ENCODE peak calls at places on chromosomes 2 and 18, in ten cellular contexts. C, P, K, M, E, G, A, N, X and Z are unnamed samples.

GRCh38 chr2:1020206-1020605 is 69.6 kb downstream of the SNTG2 start:
- DNase-seq in C (no peak), P (no peak), K (no peak), M (no peak), E (no peak), G (no peak), A (no peak), N (no peak), X (no peak), Z (no peak)

GRCh38 chr18:62372156-62372555 is 47.0 kb downstream of the TNFRSF11A start:
- DNase-seq in C (no peak), P (no peak), K (no peak), M (no peak), E (no peak), G (no peak), A (peak; percentile 37), N (no peak), X (no peak), Z (no peak)

GRCh38 chr2:39990335-39990734 is 211.3 kb upstream of the THUMPD2 start:
- DNase-seq in C (peak; percentile 82), P (peak; percentile 6), K (no peak), M (no peak), E (no peak), G (no peak), A (no peak), N (peak; percentile 24), X (no peak), Z (no peak)

GRCh38 chr2:85760371-85760770 is 6.6 kb downstream of the ATOH8 start:
- DNase-seq in C (peak; percentile 70), P (peak; percentile 74), K (no peak), M (no peak), E (no peak), G (no peak), A (no peak), N (peak; percentile 78), X (no peak), Z (no peak)

GRCh38 chr2:3406501-3406900 is 27.0 kb downstream of the TRAPPC12 start:
- DNase-seq in C (no peak), P (no peak), K (no peak), M (no peak), E (no peak), G (peak; percentile 68), A (no peak), N (no peak), X (peak; percentile 55), Z (no peak)

GRCh38 chr2:201320701-201321100 is 36.4 kb downstream of the FLACC1 start:
- DNase-seq in C (no peak), P (no peak), K (no peak), M (no peak), E (no peak), G (no peak), A (no peak), N (no peak), X (no peak), Z (no peak)

GRCh38 chr2:218396688-218397501 is 2.8 kb upstream of the CTDSP1 start:
- DNase-seq in C (peak; percentile 67), P (peak; percentile 67), K (peak; percentile 75), M (no peak), E (peak; percentile 92), G (peak; percentile 95), A (no peak), N (peak; percentile 79), X (peak; percentile 84), Z (peak; percentile 71)

GRCh38 chr2:219916261-219916660 is 288.8 kb downstream of the SLC4A3 start:
- DNase-seq in C (no peak), P (no peak), K (no peak), M (no peak), E (no peak), G (no peak), A (no peak), N (no peak), X (no peak), Z (no peak)

GRCh38 chr2:168699834-168700417 is 102.5 kb upstream of the NOSTRIN start:
- DNase-seq in C (peak; percentile 87), P (peak; percentile 94), K (peak; percentile 99), M (no peak), E (no peak), G (peak; percentile 94), A (peak; percentile 32), N (peak; percentile 76), X (peak; percentile 85), Z (no peak)

GRCh38 chr2:213089438-213089837 is 62.0 kb downstream of the IKZF2 start:
- DNase-seq in C (peak; percentile 22), P (peak; percentile 15), K (no peak), M (no peak), E (no peak), G (no peak), A (no peak), N (peak; percentile 66), X (no peak), Z (no peak)

GRCh38 chr2:219001577-219002394 is 8.6 kb upstream of the CRYBA2 start:
- DNase-seq in C (no peak), P (no peak), K (no peak), M (peak; percentile 60), E (no peak), G (no peak), A (no peak), N (no peak), X (no peak), Z (no peak)

GRCh38 chr2:159194241-159194640 is 92.3 kb downstream of the WDSUB1 start:
- DNase-seq in C (no peak), P (no peak), K (no peak), M (no peak), E (no peak), G (no peak), A (no peak), N (no peak), X (no peak), Z (no peak)

GRCh38 chr2:108594132-108594981 is 60.1 kb downstream of the LIMS1 start:
- DNase-seq in C (peak; percentile 93), P (peak; percentile 79), K (no peak), M (no peak), E (no peak), G (no peak), A (peak; percentile 92), N (peak; percentile 90), X (no peak), Z (no peak)

GRCh38 chr2:128498589-128498988 is 179.9 kb upstream of the HS6ST1 start:
- DNase-seq in C (no peak), P (no peak), K (no peak), M (no peak), E (peak; percentile 32), G (no peak), A (no peak), N (no peak), X (no peak), Z (no peak)

GRCh38 chr2:25938345-25938744 is 44.0 kb downstream of the KIF3C start:
- DNase-seq in C (no peak), P (no peak), K (no peak), M (no peak), E (no peak), G (no peak), A (no peak), N (no peak), X (peak; percentile 61), Z (no peak)

GRCh38 chr2:172969609-172970008 is 106.0 kb upstream of the MAP3K20 start:
- DNase-seq in C (peak; percentile 29), P (no peak), K (no peak), M (no peak), E (no peak), G (no peak), A (no peak), N (no peak), X (no peak), Z (no peak)

GRCh38 chr2:63790491-63790890 is 51.2 kb upstream of the UGP2 start:
- DNase-seq in C (peak; percentile 37), P (peak; percentile 21), K (no peak), M (no peak), E (no peak), G (no peak), A (no peak), N (no peak), X (no peak), Z (no peak)

GRCh38 chr2:151525872-151526271 is 116.2 kb downstream of the RIF1 start:
- DNase-seq in C (no peak), P (peak; percentile 1), K (no peak), M (peak; percentile 41), E (no peak), G (no peak), A (no peak), N (no peak), X (no peak), Z (no peak)

GRCh38 chr18:56545539-56545938 is 92.9 kb downstream of the TXNL1 start:
- DNase-seq in C (no peak), P (peak; percentile 36), K (no peak), M (no peak), E (no peak), G (no peak), A (no peak), N (peak; percentile 26), X (no peak), Z (no peak)

GRCh38 chr2:205511221-205511620 is 171.1 kb upstream of the NRP2 start:
- DNase-seq in C (peak; percentile 42), P (no peak), K (no peak), M (no peak), E (no peak), G (no peak), A (peak; percentile 37), N (peak; percentile 61), X (no peak), Z (no peak)

GRCh38 chr2:128228894-128229293 is 89.8 kb downstream of the HS6ST1 start:
- DNase-seq in C (peak; percentile 25), P (no peak), K (no peak), M (no peak), E (no peak), G (no peak), A (no peak), N (no peak), X (no peak), Z (no peak)

GRCh38 chr2:28030600-28030999 is 140.1 kb downstream of the BABAM2 start:
- DNase-seq in C (no peak), P (peak; percentile 15), K (no peak), M (no peak), E (peak; percentile 62), G (no peak), A (no peak), N (no peak), X (peak; percentile 16), Z (no peak)
- TF ChIP-seq CTCF in C (no peak), P (no peak), K (no peak), M (no peak), E (no peak), G (no peak), A (no peak), N (no peak), X (no peak), Z (no peak)

GRCh38 chr2:45117383-45117782 is 108.1 kb upstream of the SIX2 start:
- DNase-seq in C (no peak), P (no peak), K (no peak), M (no peak), E (no peak), G (peak; percentile 87), A (no peak), N (no peak), X (no peak), Z (no peak)
- TF ChIP-seq CTCF in C (no peak), P (no peak), K (no peak), M (no peak), E (no peak), G (no peak), A (no peak), N (no peak), X (no peak), Z (no peak)

GRCh38 chr2:33229646-33230045 is 246.8 kb upstream of the RASGRP3 start:
- DNase-seq in C (no peak), P (no peak), K (no peak), M (no peak), E (no peak), G (no peak), A (no peak), N (no peak), X (no peak), Z (no peak)
- TF ChIP-seq CTCF in C (peak; percentile 6), P (no peak), K (no peak), M (no peak), E (no peak), G (no peak), A (no peak), N (no peak), X (no peak), Z (no peak)

GRCh38 chr2:32946314-32947075 is at the start of gene LTBP1:
- DNase-seq in C (peak; percentile 76), P (peak; percentile 71), K (peak; percentile 34), M (peak; percentile 79), E (peak; percentile 89), G (peak; percentile 92), A (peak; percentile 35), N (peak; percentile 53), X (peak; percentile 83), Z (peak; percentile 37)
- TF ChIP-seq CTCF in C (peak; percentile 82), P (peak; percentile 90), K (peak; percentile 28), M (peak; percentile 67), E (peak; percentile 40), G (peak; percentile 77), A (peak; percentile 88), N (peak; percentile 69), X (peak; percentile 85), Z (peak; percentile 50)